ENCODE peak calls at places on chromosomes 7 and 10, in five cellular contexts. Q, L, P, E and U are unnamed samples.
A peak's percentile ranks its signal among the peaks of the same experiment; 100 is the strongest.

GRCh38 chr7:106057962-106058901 is 53.9 kb downstream of the SYPL1 start:
- DNase-seq in Q (peak; percentile 69), L (no peak), P (no peak), E (no peak), U (no peak)

GRCh38 chr10:62186999-62187695 is 81.5 kb downstream of the RTKN2 start:
- DNase-seq in Q (no peak), L (no peak), P (no peak), E (no peak), U (no peak)

GRCh38 chr10:78435484-78436222 is 402.0 kb downstream of the RPS24 start:
- DNase-seq in Q (no peak), L (no peak), P (no peak), E (no peak), U (no peak)

GRCh38 chr10:93554760-93555432 is 11.6 kb upstream of the FFAR4 start:
- DNase-seq in Q (peak; percentile 83), L (no peak), P (no peak), E (peak; percentile 77), U (peak; percentile 77)

GRCh38 chr10:124626759-124627380 is 117.3 kb downstream of the FAM53B start:
- DNase-seq in Q (peak; percentile 83), L (no peak), P (no peak), E (no peak), U (peak; percentile 70)

GRCh38 chr10:81309041-81309552 is 565.9 kb upstream of the NRG3 start:
- DNase-seq in Q (no peak), L (no peak), P (no peak), E (no peak), U (no peak)

GRCh38 chr10:78853864-78854263 is 214.9 kb upstream of the ZMIZ1 start:
- DNase-seq in Q (no peak), L (no peak), P (no peak), E (no peak), U (no peak)

GRCh38 chr7:131722371-131722770 is 165.9 kb upstream of the PODXL start:
- DNase-seq in Q (no peak), L (no peak), P (no peak), E (no peak), U (no peak)

GRCh38 chr10:103820101-103821062 is 35.0 kb downstream of the SH3PXD2A start:
- DNase-seq in Q (peak; percentile 56), L (peak; percentile 18), P (peak; percentile 72), E (no peak), U (no peak)

GRCh38 chr7:7315851-7316250 is 133.5 kb downstream of the C1GALT1 start:
- DNase-seq in Q (no peak), L (no peak), P (no peak), E (no peak), U (no peak)

GRCh38 chr10:804191-804781 is 114.8 kb upstream of the DIP2C start:
- DNase-seq in Q (no peak), L (no peak), P (no peak), E (no peak), U (no peak)

GRCh38 chr10:804787-805634 is 115.5 kb upstream of the DIP2C start:
- DNase-seq in Q (no peak), L (no peak), P (no peak), E (no peak), U (no peak)

GRCh38 chr10:805635-806305 is 116.3 kb upstream of the DIP2C start:
- DNase-seq in Q (no peak), L (no peak), P (no peak), E (no peak), U (no peak)

GRCh38 chr10:802506-802905 is 113.0 kb upstream of the DIP2C start:
- DNase-seq in Q (no peak), L (no peak), P (no peak), E (no peak), U (no peak)

DNA sequence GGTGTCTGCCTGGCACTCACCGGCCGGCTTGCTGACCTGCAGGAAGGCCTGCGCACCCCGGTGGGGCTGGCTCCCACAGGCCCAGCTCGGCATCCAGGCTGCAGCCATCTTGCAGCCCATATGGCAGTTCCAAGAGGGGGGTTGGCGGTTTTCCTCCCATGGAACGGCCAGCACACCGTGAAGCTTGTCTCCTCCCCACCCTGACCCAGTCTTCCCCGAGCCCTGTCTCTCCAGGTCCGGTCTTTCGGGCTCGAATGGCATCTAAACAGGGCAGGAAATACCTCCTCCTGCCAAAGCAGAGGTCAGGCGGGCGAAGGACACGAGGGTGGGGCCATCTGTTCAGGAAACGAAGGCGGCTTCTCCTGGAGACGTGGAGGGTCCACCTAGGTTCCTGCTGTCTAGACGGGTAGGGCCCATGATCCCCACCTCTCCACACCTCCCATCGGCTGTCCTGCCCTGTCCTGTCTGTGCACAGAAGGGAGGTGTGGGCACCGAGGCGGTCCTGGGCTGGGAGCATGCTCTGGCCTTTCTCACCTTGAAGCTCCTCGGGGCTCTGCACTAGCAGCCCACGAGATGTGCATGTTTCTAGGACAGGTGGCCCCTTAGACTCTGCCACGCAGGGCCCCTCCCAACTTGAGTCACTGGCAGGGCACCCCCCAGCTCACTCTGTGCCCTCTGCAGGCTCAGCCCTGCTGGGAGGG is 113.7 kb upstream of the DIP2C start:
- DNase-seq in Q (no peak), L (no peak), P (no peak), E (no peak), U (no peak)
- TF ChIP-seq POLR2A in Q (no peak), L (no peak), P (no peak), E (no peak), U (no peak)

GRCh38 chr10:110492069-110492782 is 5.5 kb upstream of the DUSP5 start:
- DNase-seq in Q (no peak), L (no peak), P (no peak), E (no peak), U (no peak)

GRCh38 chr10:110496553-110497437 is 912 bp upstream of the DUSP5 start:
- DNase-seq in Q (no peak), L (no peak), P (no peak), E (no peak), U (no peak)

GRCh38 chr10:110495731-110496552 is 1.8 kb upstream of the DUSP5 start:
- DNase-seq in Q (peak; percentile 46), L (no peak), P (peak; percentile 59), E (no peak), U (peak; percentile 83)

GRCh38 chr10:110493832-110494426 is 3.8 kb upstream of the DUSP5 start:
- DNase-seq in Q (no peak), L (no peak), P (no peak), E (no peak), U (no peak)

DNA sequence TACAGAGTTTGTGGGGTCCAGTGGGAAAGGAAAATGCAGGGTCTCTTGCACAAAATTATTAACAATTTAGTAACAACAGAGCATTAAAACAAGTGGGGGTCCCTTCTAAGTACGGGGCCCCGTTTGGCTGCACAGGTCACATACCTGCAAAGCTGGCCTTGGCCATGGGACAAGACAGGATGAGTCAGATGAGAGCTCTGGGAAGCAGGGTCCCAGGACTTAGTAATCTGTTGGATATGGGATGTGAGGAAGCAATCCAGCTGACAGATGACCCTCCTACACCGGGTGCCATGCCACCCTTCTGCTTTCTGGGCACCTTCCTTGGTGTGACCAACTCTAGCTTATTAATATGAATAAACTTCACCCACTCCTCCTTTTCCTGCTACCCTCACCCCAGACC is 3.2 kb upstream of the DUSP5 start:
- DNase-seq in Q (no peak), L (no peak), P (no peak), E (no peak), U (no peak)
- TF ChIP-seq POLR2A in Q (no peak), L (no peak), P (no peak), E (no peak), U (no peak)

GRCh38 chr7:99616359-99617186 is at the start of gene ZSCAN25:
- DNase-seq in Q (peak; percentile 93), L (peak; percentile 78), P (peak; percentile 87), E (peak; percentile 88), U (peak; percentile 90)
- TF ChIP-seq POLR2A in Q (peak; percentile 79), L (peak; percentile 66), P (peak; percentile 54), E (peak; percentile 55), U (peak; percentile 74)

GRCh38 chr7:2872296-2872874 is 28.3 kb upstream of the GNA12 start:
- DNase-seq in Q (no peak), L (no peak), P (no peak), E (no peak), U (no peak)

GRCh38 chr7:2870471-2870941 is 26.4 kb upstream of the GNA12 start:
- DNase-seq in Q (peak; percentile 61), L (peak; percentile 28), P (peak; percentile 78), E (peak; percentile 50), U (peak; percentile 77)

GRCh38 chr7:2876031-2876862 is 32.1 kb upstream of the GNA12 start:
- DNase-seq in Q (no peak), L (no peak), P (peak; percentile 22), E (no peak), U (peak; percentile 99)

GRCh38 chr7:2873146-2873545 is 29.0 kb upstream of the GNA12 start:
- DNase-seq in Q (no peak), L (no peak), P (no peak), E (no peak), U (no peak)

DNA sequence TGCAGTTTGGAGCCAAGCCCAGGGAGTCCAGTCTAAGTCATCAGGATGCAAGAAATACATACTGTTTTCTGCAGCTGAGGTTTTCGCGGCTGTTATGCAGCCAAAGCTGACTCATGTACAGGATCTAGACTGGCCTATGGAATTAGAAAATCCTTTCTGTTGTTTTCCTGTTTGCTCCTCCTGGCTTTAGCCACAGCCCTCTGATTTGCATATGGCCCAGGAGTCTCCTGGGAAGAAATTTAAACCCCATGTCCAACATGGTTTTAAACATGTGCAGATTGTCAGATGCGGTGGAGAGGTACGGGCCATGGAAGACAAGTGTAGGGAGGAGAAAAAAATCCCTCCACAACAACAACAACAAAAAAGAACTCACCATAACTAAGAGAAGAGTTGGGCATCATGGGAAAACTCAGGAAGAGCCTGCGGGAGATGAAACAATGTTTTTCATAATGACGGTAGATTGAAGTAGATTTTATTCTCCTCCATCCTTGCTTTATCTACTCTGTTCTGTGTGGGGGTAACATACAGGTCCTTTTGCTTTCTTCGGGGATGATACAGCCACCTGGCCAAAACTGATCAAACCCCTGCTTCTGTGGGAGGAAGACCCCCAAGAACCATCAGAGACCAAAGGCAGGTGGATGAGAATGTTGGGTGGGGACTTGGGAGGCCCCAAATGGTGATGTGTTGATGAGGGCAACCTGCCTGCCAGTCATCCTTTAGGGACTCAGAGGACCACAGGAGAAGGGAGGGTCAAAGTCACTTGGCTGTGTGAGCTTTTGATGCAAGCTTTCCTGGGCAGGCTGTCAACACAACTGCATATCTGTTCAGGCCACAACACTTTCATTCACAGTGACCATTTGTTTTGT is 29.8 kb upstream of the GNA12 start:
- DNase-seq in Q (no peak), L (no peak), P (no peak), E (no peak), U (peak; percentile 96)
- TF ChIP-seq POLR2A in Q (no peak), L (no peak), P (no peak), E (no peak), U (peak; percentile 99)

GRCh38 chr7:140479739-140480084 is 407 bp upstream of the MKRN1 start:
- DNase-seq in Q (no peak), L (no peak), P (no peak), E (no peak), U (no peak)

GRCh38 chr7:140476698-140477261 is 2.5 kb downstream of the MKRN1 start:
- DNase-seq in Q (no peak), L (no peak), P (no peak), E (no peak), U (no peak)

GRCh38 chr7:140475747-140476333 is 3.5 kb downstream of the MKRN1 start:
- DNase-seq in Q (peak; percentile 62), L (no peak), P (peak; percentile 40), E (peak; percentile 46), U (peak; percentile 57)

GRCh38 chr7:140478361-140479061 is 794 bp downstream of the MKRN1 start:
- DNase-seq in Q (peak; percentile 43), L (no peak), P (peak; percentile 38), E (peak; percentile 45), U (peak; percentile 56)

GRCh38 chr7:140479062-140479738 is at the start of gene MKRN1:
- DNase-seq in Q (peak; percentile 97), L (peak; percentile 92), P (peak; percentile 80), E (peak; percentile 93), U (peak; percentile 86)
- TF ChIP-seq POLR2A in Q (peak; percentile 91), L (peak; percentile 53), P (peak; percentile 70), E (peak; percentile 37), U (peak; percentile 82)